ENCODE peak calls at places on chromosome 9, in five cellular contexts. One of them, this sample, is unnamed. For H3K9me3, the result is how much of the 10 kb centered on the place peaks cover.

GRCh38 chr9:31700252-31701045 is 684.0 kb upstream of the ACO1 start:
- DNase-seq in AG04450: no peak
- DNase-seq in HCT116: no peak
- DNase-seq in A549: no peak
- DNase-seq in transverse colon: no peak
- DNase-seq in this sample: no peak

GRCh38 chr9:76926324-76926731 is 20.4 kb upstream of the PRUNE2 start:
- DNase-seq in AG04450: peak
- DNase-seq in A549: no peak
- DNase-seq in transverse colon: no peak
- DNase-seq in HCT116: no peak
- DNase-seq in this sample: no peak

GRCh38 chr9:88814521-88815101 is 176.7 kb upstream of the S1PR3 start:
- DNase-seq in AG04450: peak
- DNase-seq in A549: no peak
- DNase-seq in transverse colon: no peak
- DNase-seq in HCT116: no peak
- DNase-seq in this sample: no peak

GRCh38 chr9:75626860-75627259 is 263.6 kb upstream of the PCSK5 start:
- DNase-seq in HCT116: no peak
- DNase-seq in AG04450: no peak
- DNase-seq in transverse colon: no peak
- DNase-seq in A549: no peak
- DNase-seq in this sample: no peak

GRCh38 chr9:126663661-126664072 is 49.9 kb downstream of the LMX1B start:
- DNase-seq in AG04450: no peak
- DNase-seq in transverse colon: no peak
- DNase-seq in HCT116: no peak
- DNase-seq in A549: no peak
- DNase-seq in this sample: no peak

GRCh38 chr9:34084562-34084961 is 35.9 kb upstream of the UBAP2 start:
- DNase-seq in HCT116: no peak
- DNase-seq in AG04450: no peak
- DNase-seq in transverse colon: peak
- DNase-seq in A549: no peak
- DNase-seq in this sample: no peak

GRCh38 chr9:7363777-7364477 is 435.7 kb downstream of the DMAC1 start:
- DNase-seq in AG04450: no peak
- DNase-seq in A549: no peak
- DNase-seq in HCT116: no peak
- DNase-seq in transverse colon: no peak
- DNase-seq in this sample: no peak

GRCh38 chr9:36902861-36903524 is 131.1 kb downstream of the PAX5 start:
- DNase-seq in A549: no peak
- DNase-seq in HCT116: no peak
- DNase-seq in AG04450: no peak
- DNase-seq in transverse colon: no peak
- DNase-seq in this sample: no peak

GRCh38 chr9:121550569-121551512 is 51.2 kb upstream of the GGTA1 start:
- DNase-seq in A549: peak
- DNase-seq in HCT116: peak
- DNase-seq in transverse colon: peak
- DNase-seq in AG04450: no peak
- DNase-seq in this sample: peak

GRCh38 chr9:18237776-18238175 is 236.2 kb upstream of the ADAMTSL1 start:
- DNase-seq in A549: no peak
- DNase-seq in transverse colon: no peak
- DNase-seq in AG04450: no peak
- DNase-seq in HCT116: no peak
- DNase-seq in this sample: no peak

GRCh38 chr9:14343236-14343947 is 29.5 kb upstream of the NFIB start:
- DNase-seq in A549: no peak
- DNase-seq in AG04450: no peak
- DNase-seq in HCT116: no peak
- DNase-seq in transverse colon: no peak
- DNase-seq in this sample: no peak

GRCh38 chr9:38690574-38690973 is 29.4 kb downstream of the FAM240B start:
- DNase-seq in A549: no peak
- DNase-seq in transverse colon: no peak
- DNase-seq in AG04450: no peak
- DNase-seq in HCT116: no peak
- DNase-seq in this sample: no peak

GRCh38 chr9:35350212-35350611 is 139.7 kb upstream of the RUSC2 start:
- DNase-seq in HCT116: no peak
- DNase-seq in A549: no peak
- DNase-seq in AG04450: no peak
- DNase-seq in transverse colon: no peak
- DNase-seq in this sample: no peak

GRCh38 chr9:114501786-114502682 is 3.2 kb downstream of the WHRN start:
- DNase-seq in transverse colon: no peak
- DNase-seq in A549: peak
- DNase-seq in AG04450: no peak
- DNase-seq in HCT116: no peak
- DNase-seq in this sample: no peak

GRCh38 chr9:86096382-86096781 is 3.0 kb downstream of the GOLM1 start:
- DNase-seq in HCT116: no peak
- DNase-seq in AG04450: no peak
- DNase-seq in A549: no peak
- DNase-seq in transverse colon: no peak
- DNase-seq in this sample: no peak

GRCh38 chr9:93156475-93157008 is 22.5 kb upstream of the NINJ1 start:
- DNase-seq in AG04450: no peak
- DNase-seq in HCT116: no peak
- DNase-seq in transverse colon: no peak
- DNase-seq in A549: no peak
- DNase-seq in this sample: no peak

GRCh38 chr9:3768286-3768685 is 242.5 kb upstream of the RFX3 start:
- DNase-seq in A549: no peak
- DNase-seq in transverse colon: no peak
- DNase-seq in AG04450: no peak
- DNase-seq in HCT116: no peak
- DNase-seq in this sample: no peak

GRCh38 chr9:134451700-134452458 is 125.6 kb downstream of the RXRA start:
- DNase-seq in transverse colon: no peak
- DNase-seq in HCT116: no peak
- DNase-seq in AG04450: no peak
- DNase-seq in A549: no peak
- DNase-seq in this sample: no peak

GRCh38 chr9:93906182-93906880 is 48.8 kb downstream of the BARX1 start:
- DNase-seq in transverse colon: no peak
- DNase-seq in AG04450: no peak
- DNase-seq in A549: no peak
- DNase-seq in HCT116: no peak
- DNase-seq in this sample: no peak

GRCh38 chr9:108412755-108413154 is 443.0 kb downstream of the ACTL7B start:
- DNase-seq in A549: peak
- DNase-seq in transverse colon: no peak
- DNase-seq in HCT116: no peak
- DNase-seq in AG04450: no peak
- DNase-seq in this sample: peak

GRCh38 chr9:35996358-35996970 is 38.5 kb upstream of the OR2S2 start:
- DNase-seq in A549: peak
- DNase-seq in HCT116: no peak
- DNase-seq in transverse colon: no peak
- DNase-seq in AG04450: no peak
- DNase-seq in this sample: no peak

DNA sequence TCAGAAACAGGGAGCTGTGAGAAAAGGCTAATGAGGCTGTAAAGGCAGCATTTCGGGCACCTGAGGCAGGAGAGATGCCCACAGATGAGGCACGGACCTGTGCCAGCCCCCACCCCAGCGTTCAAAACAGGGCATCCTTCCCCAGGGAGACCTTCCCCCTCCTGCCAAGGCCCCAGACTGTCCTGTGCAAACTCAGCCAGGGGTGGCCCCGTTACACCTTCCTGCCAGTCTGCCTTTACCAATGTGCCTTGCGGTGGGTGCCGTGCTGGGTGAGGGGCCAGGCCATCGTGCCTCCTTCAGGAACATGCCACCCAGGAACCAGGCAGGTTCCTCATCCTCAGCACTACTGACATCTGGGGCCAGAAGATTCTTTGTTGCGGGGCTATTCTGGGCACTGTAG is 53.9 kb downstream of the AK8 start:
- DNase-seq in HCT116: no peak
- DNase-seq in A549: no peak
- DNase-seq in AG04450: no peak
- DNase-seq in transverse colon: no peak
- DNase-seq in this sample: no peak
- H3K4me3 ChIP-seq in HCT116: no peak
- H3K4me3 ChIP-seq in A549: no peak
- H3K4me3 ChIP-seq in AG04450: no peak
- H3K4me3 ChIP-seq in transverse colon: no peak
- H3K4me3 ChIP-seq in this sample: no peak

GRCh38 chr9:101380295-101380694 is 4.5 kb downstream of the BAAT start:
- DNase-seq in A549: no peak
- DNase-seq in HCT116: no peak
- DNase-seq in transverse colon: no peak
- DNase-seq in AG04450: no peak
- DNase-seq in this sample: no peak

GRCh38 chr9:101375546-101375945 is 9.3 kb downstream of the BAAT start:
- DNase-seq in transverse colon: no peak
- DNase-seq in AG04450: no peak
- DNase-seq in HCT116: no peak
- DNase-seq in A549: no peak
- DNase-seq in this sample: no peak

GRCh38 chr9:101372327-101373118 is 12.3 kb downstream of the BAAT start:
- DNase-seq in AG04450: no peak
- DNase-seq in HCT116: no peak
- DNase-seq in A549: no peak
- DNase-seq in transverse colon: no peak
- DNase-seq in this sample: no peak

GRCh38 chr9:101371813-101372212 is 13.0 kb downstream of the BAAT start:
- DNase-seq in AG04450: no peak
- DNase-seq in A549: no peak
- DNase-seq in HCT116: no peak
- DNase-seq in transverse colon: no peak
- DNase-seq in this sample: no peak

GRCh38 chr9:101376117-101376866 is 8.5 kb downstream of the BAAT start:
- DNase-seq in HCT116: no peak
- DNase-seq in AG04450: no peak
- DNase-seq in transverse colon: no peak
- DNase-seq in A549: peak
- DNase-seq in this sample: no peak
- H3K9me3 ChIP-seq in HCT116: under half
- H3K9me3 ChIP-seq in AG04450: under half
- H3K9me3 ChIP-seq in transverse colon: under half
- H3K9me3 ChIP-seq in A549: under half
- H3K9me3 ChIP-seq in this sample: under half

DNA sequence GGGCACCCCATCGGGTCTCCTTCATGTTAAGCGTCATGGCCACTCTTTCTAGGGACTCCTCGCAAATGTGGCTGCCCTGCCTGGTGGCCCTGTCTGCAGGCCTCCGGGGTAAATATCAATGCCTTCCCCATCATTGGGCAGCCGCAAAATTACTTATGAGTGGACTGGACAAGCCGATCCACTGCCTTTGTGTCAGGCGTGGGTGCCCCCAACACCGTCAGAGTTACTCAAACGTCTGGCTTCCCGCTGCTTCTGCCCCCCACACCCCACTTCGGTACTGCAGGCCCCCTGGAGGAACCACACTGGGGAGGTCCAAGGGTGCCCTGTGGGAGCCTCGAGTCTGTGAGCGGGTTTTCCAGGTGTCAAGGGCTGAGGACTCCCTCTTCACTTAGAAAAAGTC is 3.8 kb downstream of the LHX3 start:
- DNase-seq in A549: no peak
- DNase-seq in transverse colon: no peak
- DNase-seq in AG04450: no peak
- DNase-seq in HCT116: no peak
- DNase-seq in this sample: no peak
- H3K4me3 ChIP-seq in A549: no peak
- H3K4me3 ChIP-seq in transverse colon: no peak
- H3K4me3 ChIP-seq in AG04450: no peak
- H3K4me3 ChIP-seq in HCT116: no peak
- H3K4me3 ChIP-seq in this sample: no peak

DNA sequence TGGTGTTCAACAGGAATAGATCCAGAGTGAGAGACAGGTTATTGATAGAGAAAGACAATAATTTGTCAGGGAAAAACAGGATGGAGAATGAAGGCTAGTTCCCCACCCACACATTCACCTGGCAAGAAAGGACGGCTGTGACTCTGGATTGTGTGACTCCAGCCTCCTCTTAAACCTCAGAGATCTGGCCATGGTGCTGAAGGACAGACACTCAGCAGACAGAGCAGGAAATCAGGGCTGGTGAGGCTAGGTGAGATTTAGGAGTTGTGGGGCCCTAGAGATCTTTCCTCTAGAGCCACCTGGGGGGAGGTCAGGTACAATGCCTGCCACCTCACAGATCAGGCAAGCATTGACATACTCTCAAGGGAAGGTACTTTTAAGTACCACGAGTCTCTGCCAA is 15.2 kb downstream of the OR1B1 start:
- DNase-seq in HCT116: no peak
- DNase-seq in transverse colon: no peak
- DNase-seq in AG04450: no peak
- DNase-seq in A549: no peak
- DNase-seq in this sample: no peak
- H3K9me3 ChIP-seq in HCT116: under half
- H3K9me3 ChIP-seq in transverse colon: under half
- H3K9me3 ChIP-seq in AG04450: under half
- H3K9me3 ChIP-seq in A549: under half
- H3K9me3 ChIP-seq in this sample: under half

GRCh38 chr9:113501821-113502220 is 38.3 kb downstream of the RGS3 start:
- DNase-seq in transverse colon: no peak
- DNase-seq in A549: no peak
- DNase-seq in HCT116: no peak
- DNase-seq in AG04450: no peak
- DNase-seq in this sample: no peak
- H3K4me3 ChIP-seq in transverse colon: no peak
- H3K4me3 ChIP-seq in A549: no peak
- H3K4me3 ChIP-seq in HCT116: no peak
- H3K4me3 ChIP-seq in AG04450: no peak
- H3K4me3 ChIP-seq in this sample: no peak

GRCh38 chr9:138116521-138116920 is 238.9 kb downstream of the CACNA1B start:
- DNase-seq in transverse colon: no peak
- DNase-seq in A549: no peak
- DNase-seq in HCT116: no peak
- DNase-seq in AG04450: no peak
- DNase-seq in this sample: no peak
- H3K9me3 ChIP-seq in transverse colon: under half
- H3K9me3 ChIP-seq in A549: under half
- H3K9me3 ChIP-seq in HCT116: under half
- H3K9me3 ChIP-seq in AG04450: half or more
- H3K9me3 ChIP-seq in this sample: under half

This sample was measured in mucosa of descending colon.